ENCODE peak calls at places on chromosomes 5 and 9, in four cellular contexts. S is HL-60, Z is GM12878, M is K562. K is an unnamed sample.

GRCh38 chr9:91255327-91255726 is 106.4 kb downstream of the AUH start:
- DNase-seq in S (no peak), Z (no peak), M (no peak), K (no peak)

GRCh38 chr5:140806834-140807775 is at the start of gene PCDHA4:
- DNase-seq in S (no peak), Z (no peak), M (no peak), K (no peak)

GRCh38 chr9:5435912-5436311 is 1.8 kb downstream of the PLGRKT start:
- DNase-seq in S (no peak), Z (no peak), M (no peak), K (no peak)

GRCh38 chr5:125552486-125552885 is 806.0 kb upstream of the ZNF608 start:
- DNase-seq in S (no peak), Z (no peak), M (no peak), K (no peak)

GRCh38 chr9:106886111-106887046 is 23.4 kb downstream of the ZNF462 start:
- DNase-seq in S (no peak), Z (no peak), M (no peak), K (no peak)

GRCh38 chr9:32725066-32725860 is 58.1 kb upstream of the TMEM215 start:
- DNase-seq in S (no peak), Z (no peak), M (no peak), K (no peak)

GRCh38 chr9:137406876-137407589 is 15.9 kb downstream of the EXD3 start:
- DNase-seq in S (peak; percentile 46), Z (no peak), M (peak; percentile 6), K (peak; percentile 91)

GRCh38 chr5:141814064-141814982 is 63.9 kb downstream of the PCDH1 start:
- DNase-seq in S (no peak), Z (no peak), M (peak; percentile 84), K (peak; percentile 53)

GRCh38 chr5:145945620-145946111 is 9.3 kb downstream of the SH3RF2 start:
- DNase-seq in S (no peak), Z (no peak), M (no peak), K (no peak)

GRCh38 chr5:82470185-82470584 is 192.0 kb upstream of the RPS23 start:
- DNase-seq in S (no peak), Z (no peak), M (no peak), K (no peak)

GRCh38 chr9:129939426-129939825 is 103.6 kb downstream of the FNBP1 start:
- DNase-seq in S (no peak), Z (no peak), M (no peak), K (no peak)

GRCh38 chr5:64665243-64665642 is 25.1 kb upstream of the SHISAL2B start:
- DNase-seq in S (no peak), Z (no peak), M (no peak), K (no peak)

GRCh38 chr5:5585751-5586341 is 163.4 kb downstream of the ICE1 start:
- DNase-seq in S (peak; percentile 10), Z (no peak), M (no peak), K (no peak)

GRCh38 chr5:61344187-61344944 is 12.3 kb downstream of the ZSWIM6 start:
- DNase-seq in S (no peak), Z (no peak), M (no peak), K (no peak)

GRCh38 chr9:35729700-35730485 is 2.1 kb downstream of the TLN1 start:
- DNase-seq in S (peak; percentile 54), Z (no peak), M (peak; percentile 52), K (no peak)

GRCh38 chr9:120892748-120893584 is 16.0 kb upstream of the PHF19 start:
- DNase-seq in S (peak; percentile 81), Z (no peak), M (peak; percentile 33), K (no peak)

GRCh38 chr9:6818292-6818922 is 60.6 kb downstream of the KDM4C start:
- DNase-seq in S (no peak), Z (no peak), M (no peak), K (no peak)

GRCh38 chr5:101679816-101680215 is 616.3 kb downstream of the SLCO4C1 start:
- DNase-seq in S (no peak), Z (no peak), M (no peak), K (no peak)

GRCh38 chr5:77850536-77851228 is 74.5 kb upstream of the TBCA start:
- DNase-seq in S (no peak), Z (no peak), M (no peak), K (no peak)

GRCh38 chr5:18792145-18792544 is 1157.9 kb downstream of the TAF11L14 start:
- DNase-seq in S (no peak), Z (no peak), M (no peak), K (no peak)

GRCh38 chr5:5330723-5331530 is 91.5 kb upstream of the ICE1 start:
- DNase-seq in S (no peak), Z (no peak), M (no peak), K (no peak)

GRCh38 chr5:194603-195209 is 3.4 kb downstream of the LRRC14B start:
- DNase-seq in S (no peak), Z (no peak), M (no peak), K (no peak)

GRCh38 chr9:17116400-17116837 is 18.4 kb upstream of the CNTLN start:
- DNase-seq in S (no peak), Z (no peak), M (peak; percentile 6), K (no peak)

GRCh38 chr9:72292874-72293607 is 72.0 kb downstream of the ZFAND5 start:
- DNase-seq in S (peak; percentile 96), Z (no peak), M (no peak), K (no peak)

GRCh38 chr5:33257807-33258491 is 182.8 kb upstream of the TARS1 start:
- DNase-seq in S (no peak), Z (no peak), M (no peak), K (no peak)

GRCh38 chr5:132370241-132370820 is 821 bp downstream of the SLC22A5 start:
- DNase-seq in S (no peak), Z (no peak), M (peak; percentile 36), K (no peak)

GRCh38 chr5:98401645-98402044 is 371.8 kb upstream of the RGMB start:
- DNase-seq in S (no peak), Z (no peak), M (no peak), K (no peak)

DNA sequence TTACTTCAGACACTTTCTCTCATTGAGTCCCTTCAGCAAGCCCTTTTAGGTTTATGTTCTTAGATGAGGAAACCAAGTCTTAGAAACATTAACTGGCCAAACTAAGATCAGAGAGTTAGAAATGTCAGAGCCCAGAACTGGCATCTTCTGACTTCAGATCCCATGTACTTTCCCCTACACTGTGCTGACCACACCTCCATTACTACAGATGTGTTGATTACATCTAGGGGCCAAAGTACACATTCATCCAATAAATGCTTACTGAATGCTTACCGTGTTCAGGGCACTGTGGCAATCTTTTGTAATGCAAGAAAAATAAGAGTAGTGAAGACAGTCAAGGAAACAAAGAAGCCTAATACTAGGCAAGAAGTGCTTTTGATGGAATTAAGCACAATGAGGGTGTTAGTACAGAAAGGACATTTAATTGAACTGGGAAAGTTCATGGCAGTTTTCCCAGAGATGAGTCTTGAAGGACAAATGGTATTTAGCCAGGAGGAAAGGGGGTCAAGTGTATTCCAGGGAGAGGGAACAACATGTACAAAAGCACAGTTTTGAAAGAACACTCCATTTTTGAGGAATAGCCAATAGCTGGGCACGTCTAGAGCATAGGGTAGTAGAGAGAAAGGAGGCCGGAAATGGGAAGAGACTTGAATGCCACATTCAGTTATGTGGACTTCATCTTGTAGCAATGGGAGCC is 89.7 kb upstream of the CDKN2B start:
- DNase-seq in S (no peak), Z (no peak), M (no peak), K (no peak)
- TF ChIP-seq SPI1 in S (no peak), Z (no peak), M (no peak), K (no peak)

GRCh38 chr9:89781838-89782237 is 177.0 kb downstream of the GADD45G start:
- DNase-seq in S (no peak), Z (peak; percentile 72), M (no peak), K (peak; percentile 17)
- TF ChIP-seq SPI1 in S (peak; percentile 97), Z (peak; percentile 97), M (peak; percentile 77), K (peak; percentile 95)

GRCh38 chr5:135087950-135088349 is 53.9 kb upstream of the PITX1 start:
- DNase-seq in S (no peak), Z (no peak), M (no peak), K (no peak)
- TF ChIP-seq SPI1 in S (no peak), Z (no peak), M (peak; percentile 52), K (no peak)

DNA sequence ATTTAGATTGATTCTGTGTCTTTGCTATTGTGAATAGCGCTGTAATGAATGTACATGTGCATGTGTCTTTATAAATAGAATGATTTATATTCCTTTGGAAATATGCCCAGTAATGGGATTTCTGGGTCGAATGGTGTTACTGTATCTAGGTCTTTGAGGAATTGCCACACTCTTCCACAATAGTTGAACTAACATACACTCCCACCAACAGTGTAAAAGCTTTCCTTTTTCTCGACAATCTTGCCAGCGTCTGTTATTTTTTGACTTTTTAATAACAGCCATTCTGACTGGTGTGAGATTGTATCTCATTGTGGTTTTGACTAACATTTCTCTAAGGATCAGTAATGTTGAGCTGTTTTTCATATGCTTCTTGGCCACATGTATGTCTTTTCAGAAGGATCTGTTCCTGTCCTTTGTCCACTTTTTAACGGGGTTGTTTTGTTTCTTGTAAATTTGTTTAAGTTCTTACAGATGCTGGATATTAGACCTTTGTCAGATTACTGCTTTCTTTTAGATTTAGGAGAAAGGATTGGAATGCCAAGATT is 125.0 kb upstream of the NR5A1 start:
- DNase-seq in S (no peak), Z (no peak), M (no peak), K (no peak)
- TF ChIP-seq SPI1 in S (no peak), Z (no peak), M (no peak), K (no peak)

GRCh38 chr5:117800261-117800660 is 1188.1 kb downstream of the DTWD2 start:
- DNase-seq in S (no peak), Z (no peak), M (no peak), K (no peak)
- TF ChIP-seq SPI1 in S (no peak), Z (no peak), M (no peak), K (no peak)

GRCh38 chr5:81205058-81205457 is 28.1 kb upstream of the CKMT2 start:
- DNase-seq in S (no peak), Z (no peak), M (no peak), K (no peak)

GRCh38 chr5:81208904-81209303 is 24.2 kb upstream of the CKMT2 start:
- DNase-seq in S (no peak), Z (no peak), M (no peak), K (no peak)

GRCh38 chr5:81209386-81209785 is 23.7 kb upstream of the CKMT2 start:
- DNase-seq in S (no peak), Z (no peak), M (no peak), K (no peak)

GRCh38 chr5:81204205-81204604 is 28.9 kb upstream of the CKMT2 start:
- DNase-seq in S (no peak), Z (no peak), M (no peak), K (no peak)

DNA sequence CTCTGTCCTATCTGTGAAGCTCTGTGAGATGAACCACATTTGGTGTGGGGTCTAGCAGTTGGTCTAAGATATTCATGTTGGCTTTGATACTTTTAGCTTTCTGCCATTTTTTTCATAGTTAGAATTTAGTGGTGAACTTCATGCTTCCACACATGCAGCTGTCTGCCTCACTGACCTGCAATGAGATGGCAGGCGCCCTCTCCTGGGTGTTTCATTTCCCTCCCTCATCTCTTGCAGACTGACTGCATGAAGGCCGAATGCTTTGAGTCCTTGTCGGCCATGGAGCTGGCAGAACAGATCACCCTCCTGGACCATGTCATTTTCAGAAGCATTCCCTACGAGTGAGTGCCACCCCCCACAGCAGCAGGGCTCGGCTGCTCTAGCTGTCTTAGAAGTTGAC is 26.1 kb upstream of the CKMT2 start:
- DNase-seq in S (no peak), Z (no peak), M (peak; percentile 17), K (peak; percentile 21)
- TF ChIP-seq SPI1 in S (no peak), Z (no peak), M (no peak), K (no peak)

K was measured in GM12891.